ENCODE peak calls at places on chromosomes 11 and 22, in five cellular contexts. One of them, this sample, is unnamed.

GRCh38 chr11:61869636-61870428 is 21.5 kb downstream of the FADS3 start:
- DNase-seq in nephron progenitor cell: peak
- DNase-seq in heart right ventricle: no peak
- DNase-seq in thoracic aorta: no peak
- DNase-seq in AG09319: no peak
- DNase-seq in this sample: no peak

GRCh38 chr11:72609451-72609850 is 64.8 kb downstream of the PDE2A start:
- DNase-seq in nephron progenitor cell: no peak
- DNase-seq in heart right ventricle: no peak
- DNase-seq in thoracic aorta: no peak
- DNase-seq in AG09319: no peak
- DNase-seq in this sample: no peak

GRCh38 chr11:10778217-10778970 is 27.3 kb downstream of the CTR9 start:
- DNase-seq in nephron progenitor cell: no peak
- DNase-seq in heart right ventricle: peak
- DNase-seq in thoracic aorta: no peak
- DNase-seq in AG09319: peak
- DNase-seq in this sample: no peak

GRCh38 chr22:49789289-49790141 is 38.2 kb downstream of the BRD1 start:
- DNase-seq in nephron progenitor cell: no peak
- DNase-seq in heart right ventricle: no peak
- DNase-seq in thoracic aorta: no peak
- DNase-seq in AG09319: no peak
- DNase-seq in this sample: no peak

GRCh38 chr22:37725551-37726239 is 28.8 kb downstream of the TRIOBP start:
- DNase-seq in nephron progenitor cell: no peak
- DNase-seq in heart right ventricle: no peak
- DNase-seq in thoracic aorta: no peak
- DNase-seq in AG09319: no peak
- DNase-seq in this sample: no peak

GRCh38 chr11:14636119-14636518 is 7.5 kb upstream of the PDE3B start:
- DNase-seq in nephron progenitor cell: no peak
- DNase-seq in heart right ventricle: no peak
- DNase-seq in thoracic aorta: no peak
- DNase-seq in AG09319: no peak
- DNase-seq in this sample: no peak

GRCh38 chr11:102559839-102560238 is 29.3 kb upstream of the MMP7 start:
- DNase-seq in nephron progenitor cell: no peak
- DNase-seq in heart right ventricle: no peak
- DNase-seq in thoracic aorta: no peak
- DNase-seq in AG09319: no peak
- DNase-seq in this sample: no peak

GRCh38 chr11:34890812-34891211 is 25.4 kb downstream of the APIP start:
- DNase-seq in nephron progenitor cell: no peak
- DNase-seq in heart right ventricle: no peak
- DNase-seq in thoracic aorta: no peak
- DNase-seq in AG09319: no peak
- DNase-seq in this sample: no peak

GRCh38 chr11:91998466-91998865 is 226.2 kb upstream of the FAT3 start:
- DNase-seq in nephron progenitor cell: no peak
- DNase-seq in heart right ventricle: no peak
- DNase-seq in thoracic aorta: no peak
- DNase-seq in AG09319: no peak
- DNase-seq in this sample: no peak

GRCh38 chr11:119684361-119685072 is 44.5 kb downstream of the NECTIN1 start:
- DNase-seq in nephron progenitor cell: peak
- DNase-seq in heart right ventricle: no peak
- DNase-seq in thoracic aorta: no peak
- DNase-seq in AG09319: no peak
- DNase-seq in this sample: no peak

GRCh38 chr11:110148775-110149744 is 55.9 kb downstream of the ZC3H12C start:
- DNase-seq in nephron progenitor cell: no peak
- DNase-seq in heart right ventricle: no peak
- DNase-seq in thoracic aorta: no peak
- DNase-seq in AG09319: peak
- DNase-seq in this sample: no peak

GRCh38 chr22:49035818-49036457 is 791.7 kb downstream of the BRD1 start:
- DNase-seq in nephron progenitor cell: no peak
- DNase-seq in heart right ventricle: no peak
- DNase-seq in thoracic aorta: no peak
- DNase-seq in AG09319: no peak
- DNase-seq in this sample: no peak

GRCh38 chr22:24398409-24398808 is 29.0 kb upstream of the ADORA2A start:
- DNase-seq in nephron progenitor cell: no peak
- DNase-seq in heart right ventricle: no peak
- DNase-seq in thoracic aorta: no peak
- DNase-seq in AG09319: no peak
- DNase-seq in this sample: no peak

GRCh38 chr11:61917043-61917356 is 366 bp downstream of the RAB3IL1 start:
- DNase-seq in nephron progenitor cell: no peak
- DNase-seq in heart right ventricle: peak
- DNase-seq in thoracic aorta: no peak
- DNase-seq in AG09319: no peak
- DNase-seq in this sample: no peak

GRCh38 chr11:85805387-85805786 is 5.6 kb downstream of the SYTL2 start:
- DNase-seq in nephron progenitor cell: no peak
- DNase-seq in heart right ventricle: no peak
- DNase-seq in thoracic aorta: no peak
- DNase-seq in AG09319: no peak
- DNase-seq in this sample: no peak

GRCh38 chr11:127670372-127670771 is 669.8 kb upstream of the KIRREL3 start:
- DNase-seq in nephron progenitor cell: no peak
- DNase-seq in heart right ventricle: no peak
- DNase-seq in thoracic aorta: no peak
- DNase-seq in AG09319: no peak
- DNase-seq in this sample: no peak

GRCh38 chr11:83326326-83326725 is 40.2 kb upstream of the CCDC90B start:
- DNase-seq in nephron progenitor cell: no peak
- DNase-seq in heart right ventricle: no peak
- DNase-seq in thoracic aorta: no peak
- DNase-seq in AG09319: no peak
- DNase-seq in this sample: no peak

GRCh38 chr11:133660202-133660568 is 127.9 kb upstream of the OPCML start:
- DNase-seq in nephron progenitor cell: no peak
- DNase-seq in heart right ventricle: no peak
- DNase-seq in thoracic aorta: no peak
- DNase-seq in AG09319: no peak
- DNase-seq in this sample: no peak

GRCh38 chr11:86741489-86742435 is 58.6 kb upstream of the PRSS23 start:
- DNase-seq in nephron progenitor cell: no peak
- DNase-seq in heart right ventricle: no peak
- DNase-seq in thoracic aorta: no peak
- DNase-seq in AG09319: no peak
- DNase-seq in this sample: no peak

GRCh38 chr22:25061605-25062377 is 109.3 kb downstream of the KIAA1671 start:
- DNase-seq in nephron progenitor cell: no peak
- DNase-seq in heart right ventricle: no peak
- DNase-seq in thoracic aorta: no peak
- DNase-seq in AG09319: no peak
- DNase-seq in this sample: no peak

GRCh38 chr22:41310336-41310735 is 9.0 kb downstream of the ZC3H7B start:
- DNase-seq in nephron progenitor cell: no peak
- DNase-seq in heart right ventricle: no peak
- DNase-seq in thoracic aorta: no peak
- DNase-seq in AG09319: no peak
- DNase-seq in this sample: no peak

GRCh38 chr11:26780686-26781085 is 58.8 kb upstream of the SLC5A12 start:
- DNase-seq in nephron progenitor cell: no peak
- DNase-seq in heart right ventricle: no peak
- DNase-seq in thoracic aorta: no peak
- DNase-seq in AG09319: no peak
- DNase-seq in this sample: no peak

GRCh38 chr11:122108192-122108799 is 7.7 kb downstream of the BLID start:
- DNase-seq in nephron progenitor cell: peak
- DNase-seq in heart right ventricle: no peak
- DNase-seq in thoracic aorta: no peak
- DNase-seq in AG09319: no peak
- DNase-seq in this sample: no peak

GRCh38 chr11:101666916-101667315 is 83.1 kb upstream of the TRPC6 start:
- DNase-seq in nephron progenitor cell: no peak
- DNase-seq in heart right ventricle: no peak
- DNase-seq in thoracic aorta: no peak
- DNase-seq in AG09319: no peak
- DNase-seq in this sample: no peak

GRCh38 chr11:83543918-83544491 is 257.8 kb upstream of the CCDC90B start:
- DNase-seq in nephron progenitor cell: no peak
- DNase-seq in heart right ventricle: no peak
- DNase-seq in thoracic aorta: no peak
- DNase-seq in AG09319: no peak
- DNase-seq in this sample: no peak

GRCh38 chr11:19995131-19995530 is 165.1 kb downstream of the DBX1 start:
- DNase-seq in nephron progenitor cell: no peak
- DNase-seq in heart right ventricle: no peak
- DNase-seq in thoracic aorta: no peak
- DNase-seq in AG09319: peak
- DNase-seq in this sample: no peak

GRCh38 chr11:84922212-84922805 is 704.8 kb downstream of the DLG2 start:
- DNase-seq in nephron progenitor cell: no peak
- DNase-seq in heart right ventricle: no peak
- DNase-seq in thoracic aorta: no peak
- DNase-seq in AG09319: no peak
- DNase-seq in this sample: no peak

GRCh38 chr11:7524831-7525230 is 11.0 kb downstream of the PPFIBP2 start:
- DNase-seq in nephron progenitor cell: no peak
- DNase-seq in heart right ventricle: no peak
- DNase-seq in thoracic aorta: no peak
- DNase-seq in AG09319: no peak
- DNase-seq in this sample: no peak

GRCh38 chr11:47488674-47489394 is 39.9 kb upstream of the RAPSN start:
- DNase-seq in nephron progenitor cell: no peak
- DNase-seq in heart right ventricle: no peak
- DNase-seq in thoracic aorta: no peak
- DNase-seq in AG09319: no peak
- DNase-seq in this sample: no peak

GRCh38 chr11:47488111-47488510 is 39.2 kb upstream of the RAPSN start:
- DNase-seq in nephron progenitor cell: no peak
- DNase-seq in heart right ventricle: no peak
- DNase-seq in thoracic aorta: no peak
- DNase-seq in AG09319: no peak
- DNase-seq in this sample: no peak

GRCh38 chr11:47485112-47485511 is 36.2 kb upstream of the RAPSN start:
- DNase-seq in nephron progenitor cell: no peak
- DNase-seq in heart right ventricle: no peak
- DNase-seq in thoracic aorta: no peak
- DNase-seq in AG09319: no peak
- DNase-seq in this sample: no peak

GRCh38 chr11:47489395-47489755 is 40.4 kb upstream of the RAPSN start:
- DNase-seq in nephron progenitor cell: no peak
- DNase-seq in heart right ventricle: no peak
- DNase-seq in thoracic aorta: no peak
- DNase-seq in AG09319: no peak
- DNase-seq in this sample: no peak

GRCh38 chr11:47487421-47487820 is 38.5 kb upstream of the RAPSN start:
- DNase-seq in nephron progenitor cell: no peak
- DNase-seq in heart right ventricle: no peak
- DNase-seq in thoracic aorta: no peak
- DNase-seq in AG09319: no peak
- DNase-seq in this sample: no peak
- TF ChIP-seq CTCF in nephron progenitor cell: no peak
- TF ChIP-seq CTCF in heart right ventricle: no peak
- TF ChIP-seq CTCF in thoracic aorta: no peak
- TF ChIP-seq CTCF in AG09319: no peak
- TF ChIP-seq CTCF in this sample: no peak

GRCh38 chr11:9094420-9094819 is 3.0 kb upstream of the SCUBE2 start:
- DNase-seq in nephron progenitor cell: no peak
- DNase-seq in heart right ventricle: no peak
- DNase-seq in thoracic aorta: no peak
- DNase-seq in AG09319: no peak
- DNase-seq in this sample: no peak
- TF ChIP-seq CTCF in nephron progenitor cell: no peak
- TF ChIP-seq CTCF in heart right ventricle: no peak
- TF ChIP-seq CTCF in thoracic aorta: no peak
- TF ChIP-seq CTCF in AG09319: no peak
- TF ChIP-seq CTCF in this sample: no peak

DNA sequence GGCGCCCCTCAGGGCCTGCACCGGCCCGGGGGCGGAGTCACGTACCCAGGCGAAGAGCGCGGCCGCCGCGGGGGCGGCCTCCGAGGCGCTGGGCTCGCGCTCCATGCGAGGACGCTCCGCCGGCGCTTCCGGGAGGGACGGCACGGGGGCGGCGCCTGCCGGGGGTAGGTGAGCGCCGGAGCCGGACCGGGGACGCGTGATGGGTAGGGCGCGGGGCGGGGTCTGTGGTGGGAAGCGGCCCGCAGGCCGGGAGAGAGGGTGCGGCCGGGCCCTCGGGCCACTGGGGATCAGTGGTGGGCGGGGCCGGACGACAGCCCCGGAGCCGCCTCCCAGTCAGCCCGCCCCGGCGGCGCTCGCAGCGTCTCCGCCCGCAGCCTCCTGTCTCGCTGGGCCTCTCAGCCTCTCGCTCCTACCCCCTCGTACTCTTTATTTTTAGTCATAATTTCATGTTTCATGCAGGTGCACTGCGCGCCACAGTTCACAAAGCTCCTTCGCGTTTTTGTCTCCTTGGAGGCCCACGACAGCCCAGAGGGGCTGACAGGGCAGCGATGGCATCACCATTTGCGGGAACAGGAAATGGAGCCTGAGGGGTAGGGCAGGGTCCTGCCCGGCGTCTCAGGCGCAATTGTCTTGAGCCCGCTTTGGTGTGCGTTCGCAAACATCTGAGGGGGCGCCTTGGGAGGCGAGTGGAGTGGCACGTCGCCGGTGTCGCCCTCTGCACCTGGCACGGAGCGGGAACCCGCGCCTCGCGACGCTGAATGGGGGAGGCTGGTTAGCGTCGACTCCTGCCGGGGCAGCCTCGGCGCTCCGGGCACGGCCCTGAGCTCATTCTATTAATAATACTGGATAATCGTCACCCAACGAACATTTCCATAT is at the start of gene SERGEF:
- DNase-seq in nephron progenitor cell: peak
- DNase-seq in heart right ventricle: peak
- DNase-seq in thoracic aorta: peak
- DNase-seq in AG09319: peak
- DNase-seq in this sample: peak
- TF ChIP-seq CTCF in nephron progenitor cell: no peak
- TF ChIP-seq CTCF in heart right ventricle: peak
- TF ChIP-seq CTCF in thoracic aorta: no peak
- TF ChIP-seq CTCF in AG09319: no peak
- TF ChIP-seq CTCF in this sample: no peak

DNA sequence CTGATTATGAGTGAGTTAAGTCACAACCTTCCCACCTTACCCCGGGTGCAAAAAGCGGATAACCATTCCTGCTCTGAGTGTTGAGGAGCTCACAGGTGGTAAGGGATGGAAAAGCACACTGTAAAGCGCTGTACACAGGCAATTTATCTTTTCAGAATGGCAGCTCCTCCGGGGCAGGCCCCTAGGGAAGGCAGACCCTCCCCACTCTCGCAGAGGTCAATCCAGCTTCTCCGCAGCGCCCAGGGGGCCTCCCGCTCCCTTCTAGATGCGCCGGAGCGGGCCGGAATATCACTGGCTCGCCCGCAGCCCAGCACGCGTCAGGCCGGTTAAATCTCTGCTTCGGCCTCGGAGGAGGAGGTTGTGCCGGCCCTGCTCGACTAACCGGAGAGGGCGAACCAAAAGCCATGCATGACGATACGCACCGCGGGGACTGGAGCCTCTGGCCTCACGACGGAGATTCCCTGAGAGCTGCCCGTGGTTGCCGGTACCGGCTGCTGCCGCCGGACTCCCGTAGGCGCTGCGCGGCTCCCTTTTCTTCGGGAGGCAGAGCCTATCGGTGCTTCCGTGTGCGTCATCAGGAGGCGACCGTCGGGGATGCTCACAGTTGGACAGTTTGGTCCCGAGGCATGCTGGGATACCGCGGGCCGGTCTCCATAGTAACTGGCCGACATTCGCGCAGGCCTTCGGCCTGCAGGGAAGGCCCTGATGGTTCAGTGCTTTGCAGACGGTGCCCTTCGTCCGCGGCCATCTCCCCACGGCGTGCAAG is at the start of gene BRMS1:
- DNase-seq in nephron progenitor cell: peak
- DNase-seq in heart right ventricle: peak
- DNase-seq in thoracic aorta: peak
- DNase-seq in AG09319: peak
- DNase-seq in this sample: peak
- TF ChIP-seq CTCF in nephron progenitor cell: no peak
- TF ChIP-seq CTCF in heart right ventricle: no peak
- TF ChIP-seq CTCF in thoracic aorta: peak
- TF ChIP-seq CTCF in AG09319: peak
- TF ChIP-seq CTCF in this sample: no peak